ENCODE peak calls at places on chromosomes 16 and 17, in eight cellular contexts. I is fibroblast of the aortic adventitia; F is cardiac muscle cell; Y is HCT116; W is ovary; K is CD4-positive, alpha-beta memory T cell; V is AG04449; J is tibial nerve. M is an unnamed sample.

GRCh38 chr16:68776821-68777485 is 39.9 kb downstream of the CDH1 start:
- DNase-seq in I (no peak), F (no peak), Y (no peak), W (no peak), K (no peak), V (no peak), J (no peak), M (no peak)

GRCh38 chr16:84374160-84374489 is 5.8 kb downstream of the ATP2C2 start:
- DNase-seq in I (no peak), F (no peak), Y (no peak), W (no peak), K (no peak), V (no peak), J (no peak), M (no peak)

GRCh38 chr17:2566056-2566455 is 27.4 kb upstream of the PAFAH1B1 start:
- DNase-seq in I (no peak), F (no peak), Y (no peak), W (no peak), K (no peak), V (no peak), J (no peak), M (no peak)

GRCh38 chr16:80319181-80319580 is 221.6 kb upstream of the DYNLRB2 start:
- DNase-seq in I (no peak), F (no peak), Y (no peak), W (no peak), K (no peak), V (no peak), J (no peak), M (no peak)

GRCh38 chr17:35088647-35088910 is 25.1 kb upstream of the RFFL start:
- DNase-seq in I (no peak), F (no peak), Y (peak), W (no peak), K (no peak), V (no peak), J (no peak), M (no peak)

GRCh38 chr17:1153795-1154546 is 25.8 kb downstream of the ABR start:
- DNase-seq in I (peak), F (peak), Y (no peak), W (peak), K (no peak), V (no peak), J (no peak), M (no peak)

GRCh38 chr16:856101-856500 is 55.6 kb upstream of the GNG13 start:
- DNase-seq in I (no peak), F (no peak), Y (no peak), W (no peak), K (no peak), V (no peak), J (no peak), M (no peak)

GRCh38 chr17:3768341-3768740 is 32.6 kb downstream of the ITGAE start:
- DNase-seq in I (no peak), F (no peak), Y (no peak), W (no peak), K (no peak), V (no peak), J (no peak), M (no peak)

GRCh38 chr17:64074704-64075484 is 54.5 kb upstream of the ICAM2 start:
- DNase-seq in I (peak), F (peak), Y (no peak), W (no peak), K (no peak), V (peak), J (no peak), M (peak)

GRCh38 chr16:14378131-14378551 is 251.9 kb downstream of the PARN start:
- DNase-seq in I (peak), F (peak), Y (peak), W (no peak), K (no peak), V (peak), J (no peak), M (peak)

GRCh38 chr17:32976605-32977004 is 15.0 kb upstream of the SPACA3 start:
- DNase-seq in I (no peak), F (no peak), Y (no peak), W (no peak), K (no peak), V (no peak), J (no peak), M (no peak)

GRCh38 chr17:76329664-76330063 is 21.6 kb upstream of the QRICH2 start:
- DNase-seq in I (no peak), F (no peak), Y (no peak), W (no peak), K (no peak), V (no peak), J (no peak), M (no peak)

GRCh38 chr16:71250461-71251232 is 20.1 kb upstream of the HYDIN start:
- DNase-seq in I (peak), F (no peak), Y (no peak), W (no peak), K (no peak), V (no peak), J (no peak), M (no peak)

GRCh38 chr16:22274916-22275315 is 22.3 kb upstream of the POLR3E start:
- DNase-seq in I (no peak), F (no peak), Y (no peak), W (no peak), K (no peak), V (no peak), J (no peak), M (no peak)

GRCh38 chr17:68456529-68457167 is 648 bp downstream of the WIPI1 start:
- DNase-seq in I (peak), F (peak), Y (peak), W (peak), K (no peak), V (peak), J (peak), M (peak)

GRCh38 chr17:48100591-48101011 is 677 bp downstream of the CBX1 start:
- DNase-seq in I (peak), F (peak), Y (peak), W (no peak), K (no peak), V (no peak), J (no peak), M (no peak)

GRCh38 chr17:17751489-17751995 is 70.3 kb downstream of the RAI1 start:
- DNase-seq in I (no peak), F (no peak), Y (no peak), W (no peak), K (no peak), V (no peak), J (no peak), M (no peak)

GRCh38 chr16:11254913-11255736 is 879 bp downstream of the SOCS1 start:
- DNase-seq in I (peak), F (peak), Y (no peak), W (peak), K (peak), V (no peak), J (no peak), M (no peak)

GRCh38 chr17:78933959-78934568 is 8.9 kb upstream of the TIMP2 start:
- DNase-seq in I (peak), F (peak), Y (no peak), W (peak), K (no peak), V (peak), J (peak), M (peak)

GRCh38 chr17:38320482-38320881 is 23.3 kb downstream of the GPR179 start:
- DNase-seq in I (no peak), F (no peak), Y (no peak), W (no peak), K (no peak), V (no peak), J (no peak), M (no peak)

GRCh38 chr16:67406111-67406593 is 10.1 kb downstream of the ZDHHC1 start:
- DNase-seq in I (peak), F (peak), Y (no peak), W (no peak), K (no peak), V (no peak), J (no peak), M (no peak)

GRCh38 chr17:77770331-77771105 is 188.0 kb upstream of the TNRC6C start:
- DNase-seq in I (peak), F (peak), Y (no peak), W (no peak), K (no peak), V (peak), J (no peak), M (no peak)

GRCh38 chr17:16917995-16918394 is 53.9 kb downstream of the TNFRSF13B start:
- DNase-seq in I (no peak), F (no peak), Y (no peak), W (no peak), K (no peak), V (no peak), J (no peak), M (no peak)

GRCh38 chr17:75151893-75152292 is 2.4 kb downstream of the JPT1 start:
- DNase-seq in I (no peak), F (no peak), Y (no peak), W (no peak), K (no peak), V (no peak), J (no peak), M (no peak)

GRCh38 chr17:35428229-35428628 is 4.1 kb downstream of the SLFN12 start:
- DNase-seq in I (no peak), F (no peak), Y (no peak), W (no peak), K (no peak), V (no peak), J (no peak), M (no peak)

GRCh38 chr17:55531053-55531728 is 19.9 kb upstream of the SMIM36 start:
- DNase-seq in I (no peak), F (no peak), Y (no peak), W (no peak), K (no peak), V (no peak), J (no peak), M (no peak)

GRCh38 chr17:1302761-1303160 is 23.3 kb downstream of the TRARG1 start:
- DNase-seq in I (no peak), F (no peak), Y (no peak), W (no peak), K (no peak), V (no peak), J (no peak), M (no peak)

GRCh38 chr16:52597073-52597771 is 50.3 kb upstream of the TOX3 start:
- DNase-seq in I (no peak), F (no peak), Y (no peak), W (no peak), K (no peak), V (no peak), J (no peak), M (no peak)

GRCh38 chr17:45784293-45784582 is at the start of gene CRHR1:
- DNase-seq in I (no peak), F (no peak), Y (no peak), W (no peak), K (no peak), V (no peak), J (no peak), M (no peak)
- H3K4me3 ChIP-seq in I (no peak), F (peak), Y (peak), W (peak), K (peak), V (peak), J (peak), M (peak)

DNA sequence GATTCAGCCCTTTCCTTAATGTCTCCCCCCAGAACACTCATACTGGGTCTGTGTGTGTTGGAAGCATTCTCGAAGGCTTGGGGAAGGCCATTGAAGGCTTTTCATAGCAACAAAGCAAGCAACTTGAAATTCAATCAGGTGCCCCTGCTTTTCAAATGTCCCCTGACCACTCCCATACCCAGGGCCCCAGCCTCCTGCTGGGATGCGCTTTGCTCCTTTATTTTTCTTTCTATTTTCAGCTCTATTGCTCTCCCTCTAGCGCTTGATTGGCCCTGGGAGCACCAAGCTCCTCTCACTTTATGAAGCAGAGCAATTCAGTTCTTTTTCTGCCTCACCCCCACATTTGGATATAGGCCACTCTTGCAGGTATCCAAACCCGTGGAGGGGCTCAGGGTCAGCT is 92.0 kb downstream of the WSCD1 start:
- DNase-seq in I (no peak), F (no peak), Y (no peak), W (no peak), K (no peak), V (no peak), J (no peak), M (no peak)
- H3K4me3 ChIP-seq in I (no peak), F (no peak), Y (no peak), W (no peak), K (no peak), V (no peak), J (no peak), M (no peak)

GRCh38 chr17:4898351-4898750 is 985 bp upstream of the C17orf107 start:
- DNase-seq in I (no peak), F (no peak), Y (no peak), W (peak), K (no peak), V (no peak), J (no peak), M (no peak)
- H3K4me3 ChIP-seq in I (no peak), F (no peak), Y (no peak), W (no peak), K (no peak), V (no peak), J (no peak), M (no peak)

GRCh38 chr17:50480142-50480764 is 1.6 kb downstream of the RSAD1 start:
- DNase-seq in I (no peak), F (no peak), Y (no peak), W (no peak), K (no peak), V (no peak), J (no peak), M (no peak)
- H3K4me3 ChIP-seq in I (peak), F (no peak), Y (peak), W (no peak), K (no peak), V (no peak), J (no peak), M (no peak)

GRCh38 chr17:29219378-29220047 is 27.1 kb upstream of the CRYBA1 start:
- DNase-seq in I (peak), F (peak), Y (peak), W (peak), K (peak), V (no peak), J (peak), M (no peak)
- H3K4me3 ChIP-seq in I (no peak), F (no peak), Y (no peak), W (no peak), K (no peak), V (no peak), J (no peak), M (no peak)

M was measured in BJ.